ENCODE peak calls at places on chromosomes 5 and 9, in ten cellular contexts. One of them, this sample, is unnamed.

GRCh38 chr9:104863180-104863883 is 64.6 kb downstream of the ABCA1 start:
- DNase-seq in MM.1S: peak
- DNase-seq in CD8-positive, alpha-beta T cell: peak
- DNase-seq in psoas muscle: no peak
- DNase-seq in PC-3: peak
- DNase-seq in HFF-Myc: peak
- DNase-seq in fibroblast of pulmonary artery: peak
- DNase-seq in omental fat pad: no peak
- DNase-seq in upper lobe of right lung: no peak
- DNase-seq in choroid plexus epithelial cell: peak
- DNase-seq in this sample: peak

GRCh38 chr5:164119806-164120440 is 614.5 kb downstream of the MAT2B start:
- DNase-seq in fibroblast of pulmonary artery: peak
- DNase-seq in psoas muscle: no peak
- DNase-seq in omental fat pad: no peak
- DNase-seq in HFF-Myc: peak
- DNase-seq in upper lobe of right lung: no peak
- DNase-seq in PC-3: no peak
- DNase-seq in choroid plexus epithelial cell: peak
- DNase-seq in CD8-positive, alpha-beta T cell: no peak
- DNase-seq in MM.1S: peak
- DNase-seq in this sample: peak

GRCh38 chr5:179854356-179854755 is 4.3 kb downstream of the MRNIP start:
- DNase-seq in MM.1S: no peak
- DNase-seq in upper lobe of right lung: no peak
- DNase-seq in HFF-Myc: no peak
- DNase-seq in choroid plexus epithelial cell: no peak
- DNase-seq in psoas muscle: peak
- DNase-seq in fibroblast of pulmonary artery: no peak
- DNase-seq in omental fat pad: no peak
- DNase-seq in CD8-positive, alpha-beta T cell: no peak
- DNase-seq in PC-3: no peak
- DNase-seq in this sample: no peak

GRCh38 chr9:15578719-15579118 is 25.9 kb downstream of the CCDC171 start:
- DNase-seq in choroid plexus epithelial cell: no peak
- DNase-seq in MM.1S: no peak
- DNase-seq in psoas muscle: no peak
- DNase-seq in CD8-positive, alpha-beta T cell: no peak
- DNase-seq in upper lobe of right lung: no peak
- DNase-seq in fibroblast of pulmonary artery: peak
- DNase-seq in HFF-Myc: no peak
- DNase-seq in omental fat pad: no peak
- DNase-seq in PC-3: no peak
- DNase-seq in this sample: no peak

GRCh38 chr5:77282337-77283027 is 72.0 kb downstream of the PDE8B start:
- DNase-seq in psoas muscle: no peak
- DNase-seq in HFF-Myc: no peak
- DNase-seq in MM.1S: no peak
- DNase-seq in PC-3: peak
- DNase-seq in fibroblast of pulmonary artery: peak
- DNase-seq in CD8-positive, alpha-beta T cell: no peak
- DNase-seq in upper lobe of right lung: no peak
- DNase-seq in omental fat pad: no peak
- DNase-seq in choroid plexus epithelial cell: peak
- DNase-seq in this sample: no peak

GRCh38 chr5:57302164-57302563 is 128.3 kb downstream of the GPBP1 start:
- DNase-seq in omental fat pad: no peak
- DNase-seq in HFF-Myc: peak
- DNase-seq in psoas muscle: no peak
- DNase-seq in choroid plexus epithelial cell: peak
- DNase-seq in upper lobe of right lung: no peak
- DNase-seq in MM.1S: peak
- DNase-seq in fibroblast of pulmonary artery: peak
- DNase-seq in PC-3: peak
- DNase-seq in CD8-positive, alpha-beta T cell: peak
- DNase-seq in this sample: peak

GRCh38 chr5:150399158-150400019 is 13.3 kb downstream of the CD74 start:
- DNase-seq in psoas muscle: no peak
- DNase-seq in omental fat pad: no peak
- DNase-seq in CD8-positive, alpha-beta T cell: no peak
- DNase-seq in MM.1S: no peak
- DNase-seq in upper lobe of right lung: no peak
- DNase-seq in fibroblast of pulmonary artery: no peak
- DNase-seq in choroid plexus epithelial cell: peak
- DNase-seq in PC-3: no peak
- DNase-seq in HFF-Myc: no peak
- DNase-seq in this sample: peak

GRCh38 chr9:137309368-137310189 is 7.5 kb upstream of the NRARP start:
- DNase-seq in upper lobe of right lung: no peak
- DNase-seq in PC-3: no peak
- DNase-seq in fibroblast of pulmonary artery: no peak
- DNase-seq in CD8-positive, alpha-beta T cell: no peak
- DNase-seq in choroid plexus epithelial cell: no peak
- DNase-seq in MM.1S: no peak
- DNase-seq in psoas muscle: peak
- DNase-seq in HFF-Myc: no peak
- DNase-seq in omental fat pad: no peak
- DNase-seq in this sample: no peak

GRCh38 chr9:129609486-129610192 is 11.3 kb downstream of the C9orf50 start:
- DNase-seq in MM.1S: peak
- DNase-seq in omental fat pad: no peak
- DNase-seq in HFF-Myc: no peak
- DNase-seq in psoas muscle: no peak
- DNase-seq in upper lobe of right lung: peak
- DNase-seq in PC-3: no peak
- DNase-seq in CD8-positive, alpha-beta T cell: peak
- DNase-seq in choroid plexus epithelial cell: peak
- DNase-seq in fibroblast of pulmonary artery: peak
- DNase-seq in this sample: peak

GRCh38 chr5:66958984-66959641 is 237.5 kb downstream of the CD180 start:
- DNase-seq in choroid plexus epithelial cell: peak
- DNase-seq in CD8-positive, alpha-beta T cell: no peak
- DNase-seq in upper lobe of right lung: peak
- DNase-seq in MM.1S: no peak
- DNase-seq in fibroblast of pulmonary artery: peak
- DNase-seq in omental fat pad: no peak
- DNase-seq in PC-3: peak
- DNase-seq in HFF-Myc: no peak
- DNase-seq in psoas muscle: peak
- DNase-seq in this sample: no peak

GRCh38 chr5:59923465-59923864 is 29.9 kb upstream of the PDE4D start:
- DNase-seq in HFF-Myc: peak
- DNase-seq in upper lobe of right lung: no peak
- DNase-seq in omental fat pad: no peak
- DNase-seq in CD8-positive, alpha-beta T cell: no peak
- DNase-seq in psoas muscle: no peak
- DNase-seq in MM.1S: no peak
- DNase-seq in PC-3: no peak
- DNase-seq in choroid plexus epithelial cell: peak
- DNase-seq in fibroblast of pulmonary artery: peak
- DNase-seq in this sample: no peak

GRCh38 chr5:155418960-155419579 is 405.5 kb downstream of the KIF4B start:
- DNase-seq in CD8-positive, alpha-beta T cell: no peak
- DNase-seq in fibroblast of pulmonary artery: no peak
- DNase-seq in upper lobe of right lung: no peak
- DNase-seq in omental fat pad: no peak
- DNase-seq in HFF-Myc: no peak
- DNase-seq in choroid plexus epithelial cell: no peak
- DNase-seq in psoas muscle: no peak
- DNase-seq in MM.1S: no peak
- DNase-seq in PC-3: no peak
- DNase-seq in this sample: no peak

GRCh38 chr5:56409331-56410190 is 176.4 kb upstream of the ANKRD55 start:
- DNase-seq in upper lobe of right lung: no peak
- DNase-seq in fibroblast of pulmonary artery: peak
- DNase-seq in omental fat pad: no peak
- DNase-seq in psoas muscle: no peak
- DNase-seq in HFF-Myc: no peak
- DNase-seq in CD8-positive, alpha-beta T cell: no peak
- DNase-seq in PC-3: peak
- DNase-seq in MM.1S: no peak
- DNase-seq in choroid plexus epithelial cell: peak
- DNase-seq in this sample: no peak

GRCh38 chr5:50807661-50808060 is 141.2 kb downstream of the PARP8 start:
- DNase-seq in MM.1S: no peak
- DNase-seq in choroid plexus epithelial cell: peak
- DNase-seq in psoas muscle: no peak
- DNase-seq in HFF-Myc: peak
- DNase-seq in upper lobe of right lung: no peak
- DNase-seq in fibroblast of pulmonary artery: peak
- DNase-seq in omental fat pad: no peak
- DNase-seq in PC-3: no peak
- DNase-seq in CD8-positive, alpha-beta T cell: no peak
- DNase-seq in this sample: no peak

GRCh38 chr5:72151169-72151568 is 43.9 kb downstream of the MAP1B start:
- DNase-seq in choroid plexus epithelial cell: peak
- DNase-seq in omental fat pad: no peak
- DNase-seq in HFF-Myc: no peak
- DNase-seq in psoas muscle: no peak
- DNase-seq in fibroblast of pulmonary artery: no peak
- DNase-seq in MM.1S: no peak
- DNase-seq in PC-3: no peak
- DNase-seq in upper lobe of right lung: no peak
- DNase-seq in CD8-positive, alpha-beta T cell: no peak
- DNase-seq in this sample: no peak

DNA sequence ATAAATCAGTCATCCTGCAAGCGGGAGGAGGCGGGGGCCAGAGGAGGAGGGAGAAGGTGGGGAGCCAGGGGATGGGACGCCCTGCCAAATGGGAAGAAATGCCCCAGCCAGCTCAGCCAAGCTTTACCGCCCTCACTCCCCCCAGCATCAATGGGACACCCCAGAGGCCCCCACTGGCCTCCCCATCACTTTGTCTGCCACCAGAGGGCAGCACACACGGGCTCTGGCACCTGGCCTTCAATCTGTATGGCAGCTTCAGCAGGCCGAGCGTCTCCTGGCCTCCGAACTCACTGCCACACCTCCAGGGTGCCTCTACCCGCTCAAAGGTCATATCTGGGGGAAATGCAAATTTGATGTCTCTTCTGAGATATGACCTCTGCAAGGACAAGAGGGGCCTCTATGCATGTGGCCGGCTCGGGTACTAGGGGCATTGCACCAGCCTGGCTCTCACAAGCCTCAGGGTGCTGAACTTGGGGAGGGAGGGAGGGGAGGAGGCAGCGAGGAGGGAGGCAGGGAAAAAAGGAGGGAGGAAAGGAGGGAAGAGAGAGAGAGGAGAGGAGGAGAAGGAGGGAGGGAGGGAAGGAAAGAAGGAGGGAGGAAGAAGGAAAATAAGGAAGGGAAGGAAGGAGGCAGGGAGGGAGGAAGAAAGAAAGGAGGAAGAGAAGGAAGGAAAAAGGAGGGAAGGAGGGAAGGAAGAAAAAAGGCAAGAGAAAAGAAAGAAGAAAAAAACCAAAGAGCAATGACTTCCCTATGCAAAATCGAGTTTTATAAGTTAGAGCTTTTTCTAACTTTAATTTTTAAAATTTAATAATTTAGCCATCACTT is 656 bp upstream of the GFI1B start:
- DNase-seq in psoas muscle: peak
- DNase-seq in fibroblast of pulmonary artery: peak
- DNase-seq in MM.1S: peak
- DNase-seq in HFF-Myc: no peak
- DNase-seq in CD8-positive, alpha-beta T cell: peak
- DNase-seq in PC-3: peak
- DNase-seq in upper lobe of right lung: peak
- DNase-seq in choroid plexus epithelial cell: peak
- DNase-seq in omental fat pad: no peak
- DNase-seq in this sample: peak
- TF ChIP-seq CTCF in psoas muscle: peak
- TF ChIP-seq CTCF in fibroblast of pulmonary artery: peak
- TF ChIP-seq CTCF in MM.1S: peak
- TF ChIP-seq CTCF in HFF-Myc: peak
- TF ChIP-seq CTCF in CD8-positive, alpha-beta T cell: peak
- TF ChIP-seq CTCF in PC-3: peak
- TF ChIP-seq CTCF in upper lobe of right lung: peak
- TF ChIP-seq CTCF in choroid plexus epithelial cell: peak
- TF ChIP-seq CTCF in omental fat pad: no peak
- TF ChIP-seq CTCF in this sample: peak

GRCh38 chr9:87497604-87498045 is at the start of gene DAPK1:
- DNase-seq in choroid plexus epithelial cell: peak
- DNase-seq in HFF-Myc: no peak
- DNase-seq in upper lobe of right lung: peak
- DNase-seq in omental fat pad: peak
- DNase-seq in psoas muscle: peak
- DNase-seq in fibroblast of pulmonary artery: peak
- DNase-seq in CD8-positive, alpha-beta T cell: no peak
- DNase-seq in PC-3: no peak
- DNase-seq in MM.1S: peak
- DNase-seq in this sample: peak
- TF ChIP-seq CTCF in choroid plexus epithelial cell: peak
- TF ChIP-seq CTCF in HFF-Myc: no peak
- TF ChIP-seq CTCF in upper lobe of right lung: peak
- TF ChIP-seq CTCF in omental fat pad: no peak
- TF ChIP-seq CTCF in psoas muscle: no peak
- TF ChIP-seq CTCF in fibroblast of pulmonary artery: no peak
- TF ChIP-seq CTCF in CD8-positive, alpha-beta T cell: no peak
- TF ChIP-seq CTCF in PC-3: no peak
- TF ChIP-seq CTCF in MM.1S: peak
- TF ChIP-seq CTCF in this sample: peak

DNA sequence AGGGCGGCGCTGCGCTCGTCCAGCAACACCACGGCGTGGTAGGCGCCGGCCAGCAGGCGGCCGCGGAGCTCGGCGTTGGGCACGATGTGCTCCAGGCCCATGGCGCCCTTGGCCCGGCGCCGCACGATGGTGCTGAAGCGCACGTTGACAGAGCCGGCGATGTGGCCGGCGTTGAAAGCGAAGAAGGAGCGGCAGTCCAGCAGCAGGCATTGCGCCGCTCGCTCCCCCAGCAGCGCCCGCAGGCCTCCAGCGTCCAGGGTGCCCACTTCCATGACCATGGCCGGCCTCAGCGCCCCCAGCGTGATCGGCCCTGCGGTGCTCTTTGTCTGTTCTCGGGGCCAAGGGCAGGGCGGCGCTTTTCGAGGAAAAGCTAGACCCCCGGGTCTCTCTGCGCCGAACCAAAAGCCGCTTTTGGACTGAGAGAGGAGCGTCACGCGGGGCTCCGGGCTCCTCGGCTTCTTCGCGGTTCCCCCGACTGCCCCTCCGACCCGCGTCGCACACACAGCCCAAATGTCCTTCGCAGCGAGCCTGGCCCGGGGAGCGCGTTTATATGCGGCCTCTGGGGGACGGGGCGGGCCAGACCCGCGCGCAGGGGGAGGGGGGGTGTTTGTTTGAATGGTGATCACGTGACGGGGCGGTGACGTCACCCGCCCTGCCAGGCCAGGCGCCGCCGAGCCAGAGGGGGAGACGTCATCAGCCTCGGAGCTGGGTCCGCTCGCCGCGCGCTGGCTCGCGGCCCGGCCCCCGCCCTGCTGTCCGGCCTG is at the start of gene DUSP1:
- DNase-seq in fibroblast of pulmonary artery: peak
- DNase-seq in PC-3: peak
- DNase-seq in psoas muscle: peak
- DNase-seq in upper lobe of right lung: peak
- DNase-seq in MM.1S: peak
- DNase-seq in CD8-positive, alpha-beta T cell: peak
- DNase-seq in choroid plexus epithelial cell: peak
- DNase-seq in HFF-Myc: no peak
- DNase-seq in omental fat pad: peak
- DNase-seq in this sample: peak
- TF ChIP-seq CTCF in fibroblast of pulmonary artery: no peak
- TF ChIP-seq CTCF in PC-3: peak
- TF ChIP-seq CTCF in psoas muscle: peak
- TF ChIP-seq CTCF in upper lobe of right lung: peak
- TF ChIP-seq CTCF in MM.1S: peak
- TF ChIP-seq CTCF in CD8-positive, alpha-beta T cell: no peak
- TF ChIP-seq CTCF in choroid plexus epithelial cell: peak
- TF ChIP-seq CTCF in HFF-Myc: peak
- TF ChIP-seq CTCF in omental fat pad: no peak
- TF ChIP-seq CTCF in this sample: peak

GRCh38 chr9:6126377-6126776 is 89.2 kb upstream of the IL33 start:
- DNase-seq in HFF-Myc: no peak
- DNase-seq in psoas muscle: no peak
- DNase-seq in upper lobe of right lung: no peak
- DNase-seq in CD8-positive, alpha-beta T cell: no peak
- DNase-seq in MM.1S: no peak
- DNase-seq in omental fat pad: no peak
- DNase-seq in choroid plexus epithelial cell: no peak
- DNase-seq in fibroblast of pulmonary artery: no peak
- DNase-seq in PC-3: no peak
- DNase-seq in this sample: no peak
- TF ChIP-seq CTCF in HFF-Myc: no peak
- TF ChIP-seq CTCF in psoas muscle: no peak
- TF ChIP-seq CTCF in upper lobe of right lung: no peak
- TF ChIP-seq CTCF in CD8-positive, alpha-beta T cell: no peak
- TF ChIP-seq CTCF in MM.1S: no peak
- TF ChIP-seq CTCF in omental fat pad: no peak
- TF ChIP-seq CTCF in choroid plexus epithelial cell: peak
- TF ChIP-seq CTCF in fibroblast of pulmonary artery: no peak
- TF ChIP-seq CTCF in PC-3: no peak
- TF ChIP-seq CTCF in this sample: no peak

This sample was measured in GM12865.